ENCODE peak calls at places on chromosomes 2 and 18, in five cellular contexts. O is cardiac fibroblast, H is Caco-2, R is transverse colon, X is ovary. P is an unnamed sample.

GRCh38 chr2:46232860-46233259 is 64.3 kb upstream of the EPAS1 start:
- DNase-seq in O (peak), H (no peak), R (no peak), X (no peak), P (no peak)

GRCh38 chr2:62705859-62706720 is 577 bp downstream of the EHBP1 start:
- DNase-seq in O (peak), H (peak), R (peak), X (peak), P (no peak)

GRCh38 chr2:165376571-165376975 is 92.9 kb upstream of the CSRNP3 start:
- DNase-seq in O (no peak), H (no peak), R (no peak), X (no peak), P (no peak)

GRCh38 chr2:226325541-226325940 is 474.1 kb downstream of the IRS1 start:
- DNase-seq in O (peak), H (no peak), R (no peak), X (no peak), P (no peak)

GRCh38 chr2:183967756-183968155 is 630.6 kb upstream of the ZNF804A start:
- DNase-seq in O (no peak), H (no peak), R (no peak), X (no peak), P (no peak)

GRCh38 chr2:12180046-12180445 is 433.6 kb downstream of the LPIN1 start:
- DNase-seq in O (peak), H (no peak), R (no peak), X (no peak), P (no peak)

GRCh38 chr2:205811387-205811786 is 129.1 kb downstream of the NRP2 start:
- DNase-seq in O (peak), H (no peak), R (no peak), X (no peak), P (no peak)

GRCh38 chr2:148957023-148957422 is 81.5 kb upstream of the LYPD6B start:
- DNase-seq in O (no peak), H (no peak), R (no peak), X (no peak), P (no peak)

GRCh38 chr2:207394203-207394741 is 135.5 kb upstream of the CREB1 start:
- DNase-seq in O (peak), H (no peak), R (no peak), X (no peak), P (no peak)

GRCh38 chr18:644395-645004 is 13.0 kb upstream of the TYMS start:
- DNase-seq in O (no peak), H (no peak), R (no peak), X (no peak), P (no peak)

GRCh38 chr2:33142874-33143273 is 196.1 kb downstream of the LTBP1 start:
- DNase-seq in O (no peak), H (no peak), R (no peak), X (no peak), P (no peak)

GRCh38 chr2:234494361-234495075 is 2.4 kb downstream of the ARL4C start:
- DNase-seq in O (peak), H (no peak), R (no peak), X (no peak), P (no peak)

GRCh38 chr2:217933326-217933993 is 69.3 kb downstream of the TNS1 start:
- DNase-seq in O (no peak), H (no peak), R (no peak), X (no peak), P (no peak)

GRCh38 chr2:149225446-149225845 is 104.9 kb upstream of the LYPD6 start:
- DNase-seq in O (no peak), H (no peak), R (no peak), X (no peak), P (no peak)

GRCh38 chr2:164150601-164151000 is 414.8 kb upstream of the FIGN start:
- DNase-seq in O (peak), H (no peak), R (no peak), X (no peak), P (no peak)

GRCh38 chr2:124265641-124266040 is 240.6 kb downstream of the CNTNAP5 start:
- DNase-seq in O (no peak), H (no peak), R (no peak), X (no peak), P (no peak)

GRCh38 chr2:127058656-127059252 is 48.2 kb downstream of the BIN1 start:
- DNase-seq in O (no peak), H (no peak), R (no peak), X (no peak), P (no peak)

GRCh38 chr2:158191569-158191968 is 89.9 kb downstream of the UPP2 start:
- DNase-seq in O (no peak), H (no peak), R (no peak), X (no peak), P (no peak)

GRCh38 chr2:78967294-78967693 is 58.2 kb upstream of the REG3G start:
- DNase-seq in O (no peak), H (no peak), R (no peak), X (no peak), P (no peak)

GRCh38 chr2:39913648-39914456 is 134.8 kb upstream of the THUMPD2 start:
- DNase-seq in O (peak), H (no peak), R (no peak), X (no peak), P (peak)

GRCh38 chr2:68831688-68832087 is 39.5 kb downstream of the BMP10 start:
- DNase-seq in O (peak), H (no peak), R (no peak), X (no peak), P (no peak)

GRCh38 chr2:78077637-78078036 is 555.5 kb upstream of the LRRTM4 start:
- DNase-seq in O (no peak), H (no peak), R (no peak), X (no peak), P (no peak)

GRCh38 chr2:175135177-175135576 is 32.8 kb downstream of the ATF2 start:
- DNase-seq in O (no peak), H (no peak), R (no peak), X (no peak), P (no peak)

GRCh38 chr18:43031169-43031568 is 84.3 kb downstream of the RIT2 start:
- DNase-seq in O (no peak), H (no peak), R (no peak), X (no peak), P (no peak)

GRCh38 chr2:59706729-59707128 is 846.7 kb downstream of the BCL11A start:
- DNase-seq in O (no peak), H (no peak), R (no peak), X (no peak), P (no peak)

GRCh38 chr18:69585696-69586095 is 185.0 kb downstream of the DOK6 start:
- DNase-seq in O (no peak), H (no peak), R (no peak), X (no peak), P (no peak)

GRCh38 chr2:101360229-101360628 is 27.1 kb downstream of the CREG2 start:
- DNase-seq in O (no peak), H (peak), R (no peak), X (no peak), P (no peak)

GRCh38 chr2:62760555-62760954 is 55.0 kb downstream of the EHBP1 start:
- DNase-seq in O (peak), H (no peak), R (no peak), X (no peak), P (no peak)

GRCh38 chr2:230312638-230313037 is 14.4 kb upstream of the SP140L start:
- DNase-seq in O (no peak), H (no peak), R (no peak), X (no peak), P (no peak)

GRCh38 chr18:36128907-36129299 is 237 bp downstream of the SLC39A6 start:
- DNase-seq in O (no peak), H (no peak), R (no peak), X (no peak), P (no peak)
- H3K4me3 ChIP-seq in O (peak), H (peak), R (peak), X (peak), P (peak)

GRCh38 chr2:210476194-210477128 is at the start of gene LANCL1:
- DNase-seq in O (peak), H (peak), R (peak), X (peak), P (peak)
- TF ChIP-seq CTCF in O (no peak), H (no peak), R (no peak), X (no peak), P (no peak)

GRCh38 chr2:236572482-236572881 is 2.9 kb downstream of the ACKR3 start:
- DNase-seq in O (no peak), H (no peak), R (no peak), X (no peak), P (no peak)
- H3K4me3 ChIP-seq in O (no peak), H (no peak), R (peak), X (no peak), P (no peak)

DNA sequence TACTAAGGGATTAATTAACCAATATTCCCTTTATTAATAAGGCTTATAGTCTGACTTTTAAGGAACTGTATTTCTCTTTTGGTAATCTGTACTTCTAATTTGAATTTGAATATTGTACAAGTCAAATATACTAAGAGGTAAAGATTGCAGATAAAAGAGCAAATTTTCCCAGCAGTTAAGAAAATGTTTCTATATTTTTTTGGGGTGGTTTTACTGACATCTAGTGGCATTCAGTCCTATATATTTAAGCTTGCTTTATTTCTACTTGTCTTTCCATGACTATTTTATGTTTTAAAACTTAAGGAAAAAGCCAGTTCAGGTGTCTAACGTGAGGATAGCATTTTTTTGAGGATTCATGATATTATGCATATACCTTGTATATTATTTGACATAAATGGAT is 41.6 kb downstream of the TDRD15 start:
- DNase-seq in O (no peak), H (no peak), R (no peak), X (no peak), P (no peak)
- TF ChIP-seq CTCF in O (peak), H (peak), R (no peak), X (no peak), P (no peak)

DNA sequence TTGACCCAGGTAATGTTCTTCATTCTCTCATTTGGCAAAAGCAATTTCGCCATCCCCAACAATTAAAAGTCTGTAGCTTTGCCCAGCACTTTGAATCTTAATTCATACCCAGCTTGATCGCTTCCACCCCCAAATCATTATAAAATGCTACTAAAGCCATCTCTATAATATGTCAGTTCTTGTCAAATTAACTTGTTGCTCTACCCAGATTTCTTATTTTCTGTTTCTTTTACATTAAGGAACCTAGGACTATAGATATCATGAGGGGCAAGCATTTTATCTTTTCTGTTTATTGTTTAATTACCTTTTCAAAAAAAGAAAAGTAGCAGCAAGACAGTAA is 6.1 kb upstream of the POU3F3 start:
- DNase-seq in O (no peak), H (no peak), R (no peak), X (no peak), P (no peak)
- H3K4me3 ChIP-seq in O (no peak), H (no peak), R (no peak), X (no peak), P (no peak)

DNA sequence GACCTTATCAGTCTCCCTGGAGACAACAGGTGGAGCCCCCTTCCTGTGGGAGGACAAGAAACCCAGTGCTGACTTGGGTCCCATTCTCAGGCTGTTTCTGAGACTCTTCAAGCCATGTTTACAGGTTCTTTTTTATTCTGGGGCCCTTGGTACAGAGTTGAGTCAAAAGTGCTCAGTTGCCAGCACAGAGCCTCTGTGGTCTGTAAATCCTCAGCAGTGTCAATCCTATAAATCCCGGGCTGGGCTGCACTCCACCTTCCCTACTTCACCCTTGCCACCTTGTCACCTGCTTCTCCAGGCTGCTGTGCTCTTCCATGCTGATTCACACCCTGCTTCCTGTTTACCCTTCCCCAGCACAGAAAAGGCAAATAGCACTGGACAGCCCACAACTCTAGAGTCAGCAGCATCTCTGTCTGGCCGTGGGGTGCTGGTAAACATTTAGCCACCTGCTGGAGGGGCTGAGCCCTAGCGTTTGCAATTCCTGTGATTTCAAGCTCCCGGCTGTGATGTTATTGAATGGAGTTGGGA is 74.7 kb downstream of the TNFRSF11A start:
- DNase-seq in O (peak), H (peak), R (peak), X (no peak), P (no peak)
- TF ChIP-seq CTCF in O (peak), H (peak), R (peak), X (no peak), P (peak)

DNA sequence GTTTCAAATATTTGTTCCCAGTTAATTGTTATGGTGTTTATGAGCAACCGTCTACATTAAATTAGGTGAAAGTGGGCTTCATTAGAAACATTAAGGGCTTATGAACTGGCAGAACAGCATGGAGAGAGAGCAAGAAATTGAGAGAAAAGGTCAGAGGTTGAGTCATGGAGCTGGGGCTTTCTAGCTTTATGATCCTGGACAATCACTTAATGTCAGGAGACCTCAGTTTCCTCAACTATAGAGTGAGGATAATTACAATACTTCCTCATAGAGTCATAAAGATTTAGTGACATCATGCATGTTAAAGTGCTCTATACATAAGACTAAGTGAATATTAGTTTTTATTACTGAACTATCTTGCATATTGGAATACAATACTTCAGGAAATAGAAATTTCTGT is 83.9 kb downstream of the PLCL1 start:
- DNase-seq in O (no peak), H (no peak), R (no peak), X (no peak), P (no peak)
- H3K4me3 ChIP-seq in O (no peak), H (no peak), R (no peak), X (no peak), P (no peak)

DNA sequence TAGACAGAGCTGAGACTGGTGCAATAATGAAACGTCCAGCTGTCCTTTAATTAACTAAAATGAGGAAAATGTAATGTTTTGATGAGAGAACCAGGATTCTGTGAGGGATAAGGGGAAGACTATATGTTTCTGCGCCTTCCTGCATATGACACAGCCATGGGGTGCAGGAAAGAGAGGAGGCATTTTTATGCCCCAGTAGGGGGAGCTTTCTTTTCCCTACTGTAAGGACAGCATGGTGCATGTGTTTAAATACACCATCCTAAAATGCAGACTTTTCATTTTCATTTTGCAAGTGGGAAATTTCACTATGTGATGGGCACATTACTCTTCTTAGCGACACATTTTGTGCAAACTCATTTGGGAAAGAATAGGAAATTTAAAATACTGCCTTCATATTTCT is 446.1 kb downstream of the ARHGAP15 start:
- DNase-seq in O (peak), H (no peak), R (no peak), X (no peak), P (no peak)
- TF ChIP-seq CTCF in O (peak), H (peak), R (no peak), X (no peak), P (peak)